ENCODE peak calls at places on chromosomes 4 and X, in nine cellular contexts. G is uterus, V is MCF 10A, N is upper lobe of right lung, I is ovary, K is hepatocyte, F is endothelial cell, E is kidney epithelial cell, M is heart left ventricle. W is an unnamed sample.

GRCh38 chr4:82469776-82470345 is 39.5 kb downstream of the ENOPH1 start:
- DNase-seq in K (peak), I (no peak), V (no peak), M (no peak), G (no peak), F (no peak), N (no peak), E (peak), W (peak)

GRCh38 chr4:77145806-77146425 is 11.1 kb upstream of the CCNG2 start:
- DNase-seq in K (no peak), F (no peak), V (peak), G (no peak), I (no peak), N (no peak), M (no peak), E (no peak), W (no peak)

GRCh38 chrX:40207626-40208025 is 109.9 kb upstream of the BCOR start:
- DNase-seq in K (no peak), G (no peak), N (no peak), V (peak), F (no peak), M (no peak), I (no peak), E (no peak), W (no peak)

GRCh38 chr4:140851032-140851636 is 94.9 kb upstream of the TBC1D9 start:
- DNase-seq in G (peak), K (peak), M (peak), N (no peak), V (peak), F (peak), I (no peak), E (peak), W (peak)

GRCh38 chr4:164536829-164537228 is 217.1 kb upstream of the SMIM31 start:
- DNase-seq in V (peak), F (no peak), G (no peak), I (no peak), M (no peak), N (no peak), E (peak), K (peak), W (peak)

GRCh38 chrX:14356401-14356800 is 172.9 kb upstream of the GLRA2 start:
- DNase-seq in F (no peak), N (no peak), K (no peak), E (no peak), I (no peak), V (peak), G (no peak), M (no peak), W (no peak)

GRCh38 chrX:41906515-41907165 is 16.7 kb downstream of the CASK start:
- DNase-seq in K (no peak), V (peak), M (no peak), I (no peak), G (no peak), E (peak), F (no peak), N (no peak), W (peak)

GRCh38 chr4:61397174-61397573 is 197.0 kb downstream of the ADGRL3 start:
- DNase-seq in V (peak), I (no peak), M (no peak), K (no peak), N (no peak), F (no peak), E (peak), G (no peak), W (peak)

GRCh38 chrX:72020788-72021187 is 110.1 kb downstream of the NHSL2 start:
- DNase-seq in M (no peak), G (no peak), V (no peak), K (no peak), E (no peak), I (no peak), F (no peak), N (no peak), W (no peak)

GRCh38 chr4:143335979-143336827 is 473 bp upstream of the GAB1 start:
- DNase-seq in M (peak), V (peak), I (peak), G (peak), F (peak), N (peak), E (peak), K (peak), W (no peak)

GRCh38 chrX:34341258-34341657 is 209.1 kb upstream of the FAM47A start:
- DNase-seq in N (no peak), F (no peak), V (peak), K (peak), E (no peak), I (no peak), G (no peak), M (no peak), W (no peak)

DNA sequence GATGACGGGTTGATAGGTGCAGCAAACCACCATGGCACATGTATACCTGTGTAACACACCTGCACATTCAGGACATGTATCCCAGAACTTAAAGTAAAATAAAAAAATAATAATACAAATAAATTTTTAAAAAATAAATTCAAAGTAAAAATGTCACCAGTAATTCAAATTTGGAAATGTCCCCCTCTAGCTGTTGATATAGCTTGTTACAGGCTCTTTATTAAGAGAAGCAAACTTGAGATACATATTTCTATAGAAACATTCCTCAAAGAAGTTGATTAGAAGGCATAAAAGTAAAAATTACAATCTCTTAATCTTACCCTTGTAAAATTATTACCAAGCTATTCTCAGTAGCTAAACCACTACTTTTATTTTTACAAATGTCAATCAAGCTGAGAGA is 1397.0 kb downstream of the FAM133A start:
- DNase-seq in G (no peak), K (no peak), M (no peak), E (no peak), V (no peak), I (no peak), N (no peak), F (no peak), W (no peak)
- TF ChIP-seq CTCF in G (no peak), K (peak), M (no peak), E (no peak), V (no peak), I (no peak), N (no peak), F (no peak), W (peak)

DNA sequence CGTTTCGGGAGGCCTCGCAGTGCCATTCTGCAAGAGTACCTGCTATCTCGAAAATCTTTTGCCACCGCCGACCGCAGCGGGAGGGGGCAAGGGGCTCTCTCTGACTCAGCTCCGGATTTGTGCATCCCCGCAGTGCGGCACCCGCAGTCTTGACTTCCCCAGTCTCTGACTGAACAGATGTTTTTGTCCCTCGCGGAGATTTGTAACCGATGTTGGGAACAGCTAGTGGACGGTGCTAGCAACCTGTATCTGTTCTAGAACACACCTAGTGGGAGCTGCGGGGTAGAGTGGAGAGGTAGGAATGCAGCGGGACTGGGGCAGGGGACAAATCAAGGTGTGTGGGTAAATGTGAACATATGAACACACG is 17.2 kb downstream of the NKX6-1 start:
- DNase-seq in N (no peak), I (no peak), E (no peak), M (no peak), V (no peak), F (no peak), G (no peak), K (no peak), W (no peak)
- TF ChIP-seq CTCF in N (no peak), I (no peak), E (no peak), M (no peak), V (no peak), F (no peak), G (no peak), K (no peak), W (no peak)

DNA sequence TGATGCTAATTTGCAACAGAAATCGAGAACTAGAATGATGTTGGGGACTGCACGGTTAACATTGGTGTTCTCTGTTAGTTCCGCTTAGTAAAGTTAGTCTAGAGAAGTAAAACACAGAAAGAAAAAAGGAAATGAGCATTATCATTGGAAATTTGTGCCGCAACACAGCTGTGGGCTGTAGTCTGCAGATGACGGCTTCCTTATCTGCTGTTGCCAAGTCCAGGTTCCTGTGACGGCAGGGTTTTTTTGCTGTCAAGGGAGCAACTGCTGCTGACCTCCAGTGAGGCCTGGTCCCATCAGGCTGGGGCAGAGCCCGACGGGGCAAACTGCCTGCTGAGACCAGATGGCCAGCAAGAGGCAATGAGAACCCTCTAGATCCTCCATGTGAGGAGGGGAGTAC is 38.9 kb upstream of the PHEX start:
- DNase-seq in E (no peak), N (peak), V (no peak), F (no peak), M (peak), I (no peak), G (no peak), K (no peak), W (no peak)
- TF ChIP-seq CTCF in E (no peak), N (no peak), V (no peak), F (no peak), M (no peak), I (no peak), G (no peak), K (no peak), W (no peak)

GRCh38 chrX:53678667-53679066 is 7.9 kb downstream of the HUWE1 start:
- DNase-seq in E (no peak), V (peak), N (no peak), M (no peak), G (no peak), K (no peak), F (no peak), I (no peak), W (no peak)
- TF ChIP-seq CTCF in E (peak), V (no peak), N (no peak), M (peak), G (no peak), K (no peak), F (no peak), I (no peak), W (peak)

DNA sequence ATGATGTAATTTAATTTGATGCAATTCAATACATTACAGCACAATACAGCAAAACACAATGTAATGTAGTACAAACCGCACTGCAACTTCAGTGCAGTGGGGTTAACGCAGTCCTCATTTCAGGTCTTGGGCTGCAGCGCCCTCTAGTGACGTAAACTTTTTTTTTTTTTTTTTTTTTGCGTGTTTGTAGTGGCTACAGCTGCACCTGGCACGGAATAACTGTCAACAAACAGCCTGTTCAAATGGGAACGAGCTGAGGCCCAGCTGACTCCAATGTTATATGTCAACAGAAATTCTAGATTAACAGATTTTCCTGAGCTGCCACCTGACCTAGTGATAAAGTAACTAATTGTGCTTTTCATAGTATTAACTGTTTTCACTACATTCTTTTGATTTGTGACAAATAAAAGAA is 33.5 kb upstream of the RASSF6 start:
- DNase-seq in G (no peak), E (no peak), K (peak), M (no peak), N (no peak), I (no peak), V (peak), F (peak), W (no peak)
- TF ChIP-seq CTCF in G (peak), E (peak), K (peak), M (peak), N (peak), I (peak), V (peak), F (peak), W (peak)

DNA sequence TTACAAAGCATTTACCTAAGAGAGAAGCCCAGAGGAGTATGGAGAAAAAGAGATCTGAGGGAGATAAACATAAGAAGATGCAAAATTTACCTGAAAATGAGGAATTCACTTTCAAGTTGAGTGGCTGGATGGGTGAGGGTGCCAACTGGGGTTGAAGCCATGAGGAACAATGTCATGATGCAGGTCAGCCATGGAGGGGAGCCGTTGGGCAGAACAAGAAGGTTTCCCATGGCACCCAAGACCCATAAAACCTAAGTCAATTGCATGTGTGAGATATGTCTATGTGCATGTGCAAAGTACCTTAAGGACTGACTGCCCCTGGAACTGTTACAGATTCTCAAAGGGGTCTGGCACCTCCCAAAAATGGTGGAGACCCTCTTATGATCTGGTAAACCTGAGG is 46.6 kb upstream of the PRRG1 start:
- DNase-seq in E (no peak), N (no peak), G (no peak), F (peak), V (peak), M (peak), K (peak), I (no peak), W (no peak)
- TF ChIP-seq CTCF in E (peak), N (peak), G (peak), F (no peak), V (peak), M (peak), K (peak), I (no peak), W (peak)

GRCh38 chr4:127355738-127356137 is 277.0 kb upstream of the INTU start:
- DNase-seq in N (no peak), G (no peak), I (no peak), K (no peak), E (no peak), V (peak), F (no peak), M (no peak), W (no peak)

GRCh38 chr4:127357765-127358164 is 275.0 kb upstream of the INTU start:
- DNase-seq in V (no peak), I (no peak), N (no peak), F (no peak), E (no peak), G (no peak), M (no peak), K (no peak), W (no peak)

DNA sequence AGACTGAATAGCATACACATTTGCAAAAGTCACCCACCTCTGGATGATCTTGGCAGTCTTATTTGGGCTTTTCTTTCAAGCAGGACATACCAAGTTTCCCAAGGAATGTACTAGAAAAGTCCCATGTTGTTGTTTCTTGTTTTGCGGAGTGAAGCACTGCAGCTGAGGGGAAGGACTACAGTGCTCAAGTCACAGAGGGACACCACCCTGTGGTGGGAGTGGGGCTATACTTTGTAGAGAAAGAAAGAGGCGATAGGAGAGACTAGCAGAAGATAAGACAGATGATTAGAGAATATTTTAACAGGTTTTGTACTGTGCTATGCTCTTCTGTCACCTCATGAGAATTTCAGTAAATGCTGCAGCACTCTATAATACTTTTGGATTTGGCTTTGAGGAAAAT is 280.5 kb upstream of the INTU start:
- DNase-seq in V (no peak), G (no peak), K (no peak), E (no peak), M (no peak), F (no peak), I (no peak), N (no peak), W (no peak)
- TF ChIP-seq CTCF in V (no peak), G (no peak), K (no peak), E (no peak), M (peak), F (no peak), I (no peak), N (no peak), W (no peak)

DNA sequence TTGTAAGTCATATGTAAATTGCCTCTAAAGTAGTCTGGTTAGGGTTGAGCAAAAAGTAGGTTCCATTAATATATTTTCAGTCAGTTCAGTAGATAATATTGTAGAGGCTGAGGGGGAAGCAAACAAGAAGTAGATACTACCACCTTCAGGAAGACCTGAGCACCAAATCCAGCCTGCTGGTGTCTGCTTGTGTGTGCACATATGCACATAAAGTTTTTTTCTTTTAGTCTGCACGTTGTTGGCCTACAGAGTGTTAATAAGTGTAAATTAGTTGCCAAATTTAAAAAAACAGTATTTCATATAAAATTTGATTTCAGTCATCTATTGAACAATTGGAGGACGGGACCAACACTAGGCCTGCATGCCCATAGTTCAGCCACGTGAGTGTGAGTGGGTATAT is 76.7 kb downstream of the CCKAR start:
- DNase-seq in G (no peak), K (no peak), I (no peak), M (no peak), E (no peak), N (no peak), F (no peak), V (no peak), W (no peak)
- TF ChIP-seq CTCF in G (no peak), K (no peak), I (no peak), M (no peak), E (no peak), N (no peak), F (no peak), V (no peak), W (no peak)

GRCh38 chr4:21512351-21512750 is 436.2 kb downstream of the KCNIP4 start:
- DNase-seq in I (no peak), K (peak), F (peak), E (no peak), G (no peak), V (peak), N (no peak), M (no peak), W (peak)

DNA sequence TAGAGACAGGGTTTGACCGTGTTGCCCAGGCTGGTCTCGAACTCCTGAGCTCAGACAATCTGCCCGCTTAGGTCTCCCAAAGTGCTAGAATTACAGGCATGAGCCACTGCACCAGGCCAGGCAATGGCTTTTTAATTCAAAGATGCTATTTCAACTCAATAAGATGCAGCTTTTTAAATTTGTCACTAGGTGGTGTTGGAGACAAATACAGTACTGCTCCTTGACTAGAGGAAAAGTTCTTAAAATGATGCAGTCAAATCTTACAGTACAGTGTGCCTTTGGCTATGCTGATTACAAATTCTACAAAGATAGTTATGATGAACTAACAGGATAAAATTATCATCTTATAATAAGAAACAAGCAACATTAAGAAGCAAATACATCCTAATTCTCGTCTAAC is 441.1 kb downstream of the KCNIP4 start:
- DNase-seq in M (no peak), F (no peak), N (no peak), V (peak), G (no peak), E (no peak), K (no peak), I (no peak), W (no peak)
- TF ChIP-seq CTCF in M (no peak), F (peak), N (no peak), V (peak), G (no peak), E (peak), K (peak), I (no peak), W (peak)

GRCh38 chr4:144757969-144758368 is 112.0 kb downstream of the HHIP start:
- DNase-seq in K (no peak), N (no peak), M (no peak), I (no peak), G (no peak), E (no peak), F (no peak), V (no peak), W (no peak)
- TF ChIP-seq CTCF in K (no peak), N (no peak), M (no peak), I (no peak), G (no peak), E (no peak), F (no peak), V (no peak), W (no peak)